ENCODE peak calls at places on chromosomes 1 and 21, in six cellular contexts. B, X, W, H, L and Y are unnamed samples.
A peak's percentile ranks its signal among the peaks of the same experiment; 100 is the strongest.

GRCh38 chr1:9903801-9904527 is 6.1 kb downstream of the CTNNBIP1 start:
- DNase-seq in W (no peak), L (no peak), B (no peak), X (no peak), H (no peak), Y (no peak)

GRCh38 chr1:119790481-119791198 is 20.6 kb downstream of the REG4 start:
- DNase-seq in X (no peak), W (no peak), L (no peak), H (no peak), B (no peak), Y (peak; percentile 17)

GRCh38 chr1:93448983-93449805 is 1.3 kb downstream of the FNBP1L start:
- DNase-seq in L (no peak), W (no peak), H (no peak), X (no peak), B (peak; percentile 28), Y (no peak)

GRCh38 chr1:64343105-64343960 is 126.6 kb upstream of the CACHD1 start:
- DNase-seq in W (no peak), L (no peak), B (peak; percentile 80), H (peak; percentile 86), X (no peak), Y (no peak)

GRCh38 chr1:209808059-209808494 is 2.1 kb upstream of the IRF6 start:
- DNase-seq in B (peak; percentile 21), H (no peak), L (no peak), W (no peak), X (no peak), Y (no peak)

GRCh38 chr1:214184992-214185391 is 96.0 kb upstream of the SMYD2 start:
- DNase-seq in X (no peak), W (no peak), H (no peak), L (no peak), B (no peak), Y (no peak)

GRCh38 chr1:230288641-230289349 is 137.3 kb downstream of the PGBD5 start:
- DNase-seq in W (no peak), L (no peak), B (no peak), X (no peak), H (no peak), Y (no peak)

GRCh38 chr1:162193201-162193600 is 123.7 kb downstream of the NOS1AP start:
- DNase-seq in X (no peak), B (no peak), H (no peak), L (no peak), W (no peak), Y (no peak)

GRCh38 chr1:10615336-10615735 is 140.6 kb downstream of the PEX14 start:
- DNase-seq in B (peak; percentile 70), W (no peak), L (no peak), X (no peak), H (no peak), Y (no peak)

GRCh38 chr21:42336065-42336464 is 14.7 kb downstream of the TFF2 start:
- DNase-seq in B (no peak), X (no peak), H (no peak), W (peak; percentile 70), L (no peak), Y (no peak)

GRCh38 chr1:54569339-54569738 is 21.3 kb downstream of the ACOT11 start:
- DNase-seq in X (no peak), H (no peak), L (no peak), B (peak; percentile 66), W (no peak), Y (no peak)

GRCh38 chr1:245715291-245715701 is 560.5 kb downstream of the KIF26B start:
- DNase-seq in H (no peak), X (no peak), W (no peak), B (no peak), L (no peak), Y (no peak)

GRCh38 chr1:245858022-245858421 is 649.1 kb downstream of the SMYD3 start:
- DNase-seq in B (peak; percentile 5), W (no peak), H (no peak), X (no peak), L (no peak), Y (no peak)

GRCh38 chr21:43268086-43268803 is 99.4 kb downstream of the CRYAA start:
- DNase-seq in B (no peak), W (no peak), L (no peak), X (no peak), H (no peak), Y (no peak)

GRCh38 chr1:43225168-43225567 is 44.6 kb upstream of the TMEM125 start:
- DNase-seq in X (no peak), L (no peak), B (peak; percentile 52), W (no peak), H (no peak), Y (no peak)

GRCh38 chr1:43207229-43207853 is 35.2 kb downstream of the CFAP57 start:
- DNase-seq in W (no peak), L (no peak), H (peak; percentile 23), B (peak; percentile 37), X (no peak), Y (no peak)

GRCh38 chr1:54107131-54107530 is 45.7 kb downstream of the CDCP2 start:
- DNase-seq in W (no peak), X (no peak), L (no peak), B (peak; percentile 10), H (no peak), Y (no peak)

GRCh38 chr1:214525535-214526019 is 25.8 kb downstream of the PTPN14 start:
- DNase-seq in H (no peak), X (no peak), L (no peak), B (no peak), W (no peak), Y (no peak)

GRCh38 chr21:27759091-27759659 is 792.3 kb upstream of the ADAMTS5 start:
- DNase-seq in L (no peak), H (no peak), W (peak; percentile 31), B (no peak), X (no peak), Y (no peak)

GRCh38 chr1:173099166-173099565 is 48.4 kb upstream of the TNFSF18 start:
- DNase-seq in X (no peak), B (no peak), H (no peak), L (no peak), W (no peak), Y (no peak)

GRCh38 chr1:57163332-57163731 is 197.5 kb upstream of the C8B start:
- DNase-seq in W (no peak), L (no peak), X (no peak), B (no peak), H (no peak), Y (no peak)

GRCh38 chr21:42892931-42893660 is at the start of gene NDUFV3:
- DNase-seq in H (peak; percentile 93), B (peak; percentile 99), L (peak; percentile 100), X (peak; percentile 90), W (peak; percentile 91), Y (peak; percentile 100)

GRCh38 chr1:13617108-13617507 is 33.5 kb downstream of the PDPN start:
- DNase-seq in X (no peak), H (no peak), L (no peak), W (no peak), B (no peak), Y (no peak)

GRCh38 chr1:117128323-117129079 is 7.0 kb upstream of the TRIM45 start:
- DNase-seq in B (peak; percentile 61), X (no peak), L (no peak), W (no peak), H (peak; percentile 33), Y (no peak)

GRCh38 chr1:27071049-27071416 is 58.4 kb upstream of the TENT5B start:
- DNase-seq in X (no peak), H (no peak), B (no peak), W (no peak), L (no peak), Y (no peak)

GRCh38 chr1:33111965-33112364 is 31.0 kb downstream of the AZIN2 start:
- DNase-seq in L (no peak), B (no peak), W (no peak), X (no peak), H (no peak), Y (no peak)

GRCh38 chr21:16072692-16073091 is 342.9 kb downstream of the USP25 start:
- DNase-seq in X (no peak), L (no peak), H (no peak), B (peak; percentile 60), W (no peak), Y (no peak)

GRCh38 chr1:211259596-211260126 is 495 bp downstream of the RCOR3 start:
- DNase-seq in H (no peak), W (no peak), B (peak; percentile 75), L (peak; percentile 49), X (no peak), Y (no peak)

GRCh38 chr1:155071701-155072100 is 6.9 kb upstream of the EFNA3 start:
- DNase-seq in H (no peak), X (no peak), L (no peak), W (no peak), B (no peak), Y (no peak)

GRCh38 chr1:196650403-196650802 is 1.4 kb upstream of the CFH start:
- DNase-seq in L (no peak), X (no peak), H (no peak), B (no peak), W (no peak), Y (no peak)
- H3K4me3 ChIP-seq in L (no peak overlapping the region), X (no peak overlapping the region), H (no peak overlapping the region), B (no peak overlapping the region), W (no peak overlapping the region), Y (no peak overlapping the region)

GRCh38 chr1:8402109-8402704 is 84.3 kb downstream of the SLC45A1 start:
- DNase-seq in H (no peak), B (no peak), W (no peak), X (no peak), L (no peak), Y (no peak)
- H3K4me1 ChIP-seq in H (peaks cover 5% of the 10 kb centered on the region), B (peaks cover 50% of the 10 kb centered on the region), W (peaks cover 6% of the 10 kb centered on the region), X (peaks cover 20% of the 10 kb centered on the region), L (peaks cover 15% of the 10 kb centered on the region), Y (peaks cover 66% of the 10 kb centered on the region)

GRCh38 chr1:68459091-68459490 is 9.3 kb upstream of the RPE65 start:
- DNase-seq in X (no peak), L (no peak), H (no peak), W (no peak), B (no peak), Y (no peak)

GRCh38 chr1:68449901-68450300 is at the start of gene RPE65:
- DNase-seq in H (no peak), B (peak; percentile 50), L (no peak), W (no peak), X (no peak), Y (no peak)

GRCh38 chr1:68453060-68453665 is 3.4 kb upstream of the RPE65 start:
- DNase-seq in L (no peak), X (no peak), B (no peak), W (no peak), H (no peak), Y (no peak)

GRCh38 chr1:68456207-68456606 is 6.5 kb upstream of the RPE65 start:
- DNase-seq in B (no peak), L (no peak), W (no peak), X (no peak), H (no peak), Y (no peak)

GRCh38 chr1:68454534-68454933 is 4.8 kb upstream of the RPE65 start:
- DNase-seq in L (no peak), W (no peak), B (no peak), X (no peak), H (no peak), Y (no peak)
- H3K4me3 ChIP-seq in L (no peak overlapping the region), W (no peak overlapping the region), B (no peak overlapping the region), X (no peak overlapping the region), H (no peak overlapping the region), Y (no peak overlapping the region)

DNA sequence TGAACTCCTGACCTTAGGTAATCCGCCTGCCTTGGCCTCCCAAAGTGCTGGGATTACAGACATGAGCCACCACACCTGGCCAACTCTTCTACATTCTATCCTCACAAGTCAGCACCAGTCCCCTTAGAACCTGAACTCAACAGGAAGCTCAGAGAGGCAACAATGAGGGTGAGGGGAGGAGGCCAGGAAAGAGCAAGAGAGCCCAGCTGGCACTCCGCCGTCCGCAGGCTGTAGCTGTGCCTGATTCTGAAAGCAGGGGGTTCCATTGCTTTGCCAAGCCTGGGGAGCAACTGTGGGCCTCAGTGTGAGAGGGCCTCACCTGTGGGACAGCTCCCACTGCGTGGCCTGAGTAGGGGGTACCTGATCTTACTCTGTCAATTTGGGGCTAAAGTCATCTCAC is 18.7 kb downstream of the STK40 start:
- DNase-seq in L (peak; percentile 31), H (no peak), X (no peak), B (no peak), W (no peak), Y (no peak)
- H3K4me1 ChIP-seq in L (peaks cover 42% of the 10 kb centered on the region), H (peaks cover 25% of the 10 kb centered on the region), X (peaks cover 33% of the 10 kb centered on the region), B (peaks cover 31% of the 10 kb centered on the region), W (peaks cover 4% of the 10 kb centered on the region), Y (peaks cover 43% of the 10 kb centered on the region)